ENCODE peak calls at places on chromosomes 13 and 19, in nine cellular contexts. One of them, this sample, is unnamed.

GRCh38 chr19:35782589-35782988 is 7.2 kb downstream of the ARHGAP33 start:
- DNase-seq in stimulated activated CD4-positive, alpha-beta T cell treated with anti-CD3 and anti-CD28 coated beads, Interleukin-12 subunit alpha, Interleukin-12 subunit beta, amount 100 ng/mL, for 24 hours: no peak
- DNase-seq in putamen: no peak
- DNase-seq in MCF 10A: no peak
- DNase-seq in NCI-H748 treated with DMSO at 0.1 percent for 48 hours: no peak
- DNase-seq in cardiac fibroblast: no peak
- DNase-seq in EH: no peak
- DNase-seq in heart right ventricle: no peak
- DNase-seq in GM03348: no peak
- DNase-seq in this sample: no peak

GRCh38 chr19:55079400-55080038 is 3.9 kb downstream of the EPS8L1 start:
- DNase-seq in stimulated activated CD4-positive, alpha-beta T cell treated with anti-CD3 and anti-CD28 coated beads, Interleukin-12 subunit alpha, Interleukin-12 subunit beta, amount 100 ng/mL, for 24 hours: no peak
- DNase-seq in putamen: no peak
- DNase-seq in MCF 10A: no peak
- DNase-seq in NCI-H748 treated with DMSO at 0.1 percent for 48 hours: no peak
- DNase-seq in cardiac fibroblast: no peak
- DNase-seq in EH: no peak
- DNase-seq in heart right ventricle: no peak
- DNase-seq in GM03348: no peak
- DNase-seq in this sample: no peak

GRCh38 chr13:89577301-89577700 is 1770.2 kb upstream of the MIR17HG start:
- DNase-seq in stimulated activated CD4-positive, alpha-beta T cell treated with anti-CD3 and anti-CD28 coated beads, Interleukin-12 subunit alpha, Interleukin-12 subunit beta, amount 100 ng/mL, for 24 hours: no peak
- DNase-seq in putamen: no peak
- DNase-seq in MCF 10A: no peak
- DNase-seq in NCI-H748 treated with DMSO at 0.1 percent for 48 hours: no peak
- DNase-seq in cardiac fibroblast: no peak
- DNase-seq in EH: no peak
- DNase-seq in heart right ventricle: no peak
- DNase-seq in GM03348: no peak
- DNase-seq in this sample: no peak

GRCh38 chr19:3132971-3133792 is 2.7 kb upstream of the GNA15 start:
- DNase-seq in stimulated activated CD4-positive, alpha-beta T cell treated with anti-CD3 and anti-CD28 coated beads, Interleukin-12 subunit alpha, Interleukin-12 subunit beta, amount 100 ng/mL, for 24 hours: peak
- DNase-seq in putamen: no peak
- DNase-seq in MCF 10A: no peak
- DNase-seq in NCI-H748 treated with DMSO at 0.1 percent for 48 hours: no peak
- DNase-seq in cardiac fibroblast: no peak
- DNase-seq in EH: peak
- DNase-seq in heart right ventricle: no peak
- DNase-seq in GM03348: peak
- DNase-seq in this sample: no peak

GRCh38 chr13:52862358-52863206 is 14.1 kb upstream of the PCDH8 start:
- DNase-seq in stimulated activated CD4-positive, alpha-beta T cell treated with anti-CD3 and anti-CD28 coated beads, Interleukin-12 subunit alpha, Interleukin-12 subunit beta, amount 100 ng/mL, for 24 hours: no peak
- DNase-seq in putamen: no peak
- DNase-seq in MCF 10A: peak
- DNase-seq in NCI-H748 treated with DMSO at 0.1 percent for 48 hours: peak
- DNase-seq in cardiac fibroblast: no peak
- DNase-seq in EH: peak
- DNase-seq in heart right ventricle: no peak
- DNase-seq in GM03348: peak
- DNase-seq in this sample: peak

GRCh38 chr19:35223856-35224505 is 4.6 kb downstream of the FAM187B start:
- DNase-seq in stimulated activated CD4-positive, alpha-beta T cell treated with anti-CD3 and anti-CD28 coated beads, Interleukin-12 subunit alpha, Interleukin-12 subunit beta, amount 100 ng/mL, for 24 hours: no peak
- DNase-seq in putamen: no peak
- DNase-seq in MCF 10A: no peak
- DNase-seq in NCI-H748 treated with DMSO at 0.1 percent for 48 hours: no peak
- DNase-seq in cardiac fibroblast: no peak
- DNase-seq in EH: peak
- DNase-seq in heart right ventricle: no peak
- DNase-seq in GM03348: peak
- DNase-seq in this sample: no peak

GRCh38 chr13:40672310-40673060 is 6.0 kb upstream of the FOXO1 start:
- DNase-seq in stimulated activated CD4-positive, alpha-beta T cell treated with anti-CD3 and anti-CD28 coated beads, Interleukin-12 subunit alpha, Interleukin-12 subunit beta, amount 100 ng/mL, for 24 hours: no peak
- DNase-seq in putamen: no peak
- DNase-seq in MCF 10A: peak
- DNase-seq in NCI-H748 treated with DMSO at 0.1 percent for 48 hours: peak
- DNase-seq in cardiac fibroblast: peak
- DNase-seq in EH: peak
- DNase-seq in heart right ventricle: no peak
- DNase-seq in GM03348: no peak
- DNase-seq in this sample: peak

GRCh38 chr13:20924758-20925394 is 22.3 kb upstream of the XPO4 start:
- DNase-seq in stimulated activated CD4-positive, alpha-beta T cell treated with anti-CD3 and anti-CD28 coated beads, Interleukin-12 subunit alpha, Interleukin-12 subunit beta, amount 100 ng/mL, for 24 hours: peak
- DNase-seq in putamen: peak
- DNase-seq in MCF 10A: peak
- DNase-seq in NCI-H748 treated with DMSO at 0.1 percent for 48 hours: peak
- DNase-seq in cardiac fibroblast: peak
- DNase-seq in EH: peak
- DNase-seq in heart right ventricle: peak
- DNase-seq in GM03348: peak
- DNase-seq in this sample: peak

GRCh38 chr19:33727331-33728028 is 69.2 kb upstream of the KCTD15 start:
- DNase-seq in stimulated activated CD4-positive, alpha-beta T cell treated with anti-CD3 and anti-CD28 coated beads, Interleukin-12 subunit alpha, Interleukin-12 subunit beta, amount 100 ng/mL, for 24 hours: no peak
- DNase-seq in putamen: no peak
- DNase-seq in MCF 10A: no peak
- DNase-seq in NCI-H748 treated with DMSO at 0.1 percent for 48 hours: no peak
- DNase-seq in cardiac fibroblast: no peak
- DNase-seq in EH: no peak
- DNase-seq in heart right ventricle: no peak
- DNase-seq in GM03348: no peak
- DNase-seq in this sample: no peak

GRCh38 chr13:76455960-76456359 is 430.2 kb downstream of the KCTD12 start:
- DNase-seq in stimulated activated CD4-positive, alpha-beta T cell treated with anti-CD3 and anti-CD28 coated beads, Interleukin-12 subunit alpha, Interleukin-12 subunit beta, amount 100 ng/mL, for 24 hours: no peak
- DNase-seq in putamen: no peak
- DNase-seq in MCF 10A: no peak
- DNase-seq in NCI-H748 treated with DMSO at 0.1 percent for 48 hours: no peak
- DNase-seq in cardiac fibroblast: peak
- DNase-seq in EH: peak
- DNase-seq in heart right ventricle: no peak
- DNase-seq in GM03348: no peak
- DNase-seq in this sample: no peak

GRCh38 chr19:11264452-11265176 is 2.3 kb upstream of the DOCK6 start:
- DNase-seq in stimulated activated CD4-positive, alpha-beta T cell treated with anti-CD3 and anti-CD28 coated beads, Interleukin-12 subunit alpha, Interleukin-12 subunit beta, amount 100 ng/mL, for 24 hours: no peak
- DNase-seq in putamen: no peak
- DNase-seq in MCF 10A: no peak
- DNase-seq in NCI-H748 treated with DMSO at 0.1 percent for 48 hours: no peak
- DNase-seq in cardiac fibroblast: no peak
- DNase-seq in EH: peak
- DNase-seq in heart right ventricle: peak
- DNase-seq in GM03348: no peak
- DNase-seq in this sample: peak

GRCh38 chr19:30066781-30067759 is 125.0 kb downstream of the URI1 start:
- DNase-seq in stimulated activated CD4-positive, alpha-beta T cell treated with anti-CD3 and anti-CD28 coated beads, Interleukin-12 subunit alpha, Interleukin-12 subunit beta, amount 100 ng/mL, for 24 hours: no peak
- DNase-seq in putamen: no peak
- DNase-seq in MCF 10A: no peak
- DNase-seq in NCI-H748 treated with DMSO at 0.1 percent for 48 hours: no peak
- DNase-seq in cardiac fibroblast: no peak
- DNase-seq in EH: no peak
- DNase-seq in heart right ventricle: no peak
- DNase-seq in GM03348: no peak
- DNase-seq in this sample: no peak

GRCh38 chr19:41902594-41902993 is 19.6 kb downstream of the ARHGEF1 start:
- DNase-seq in stimulated activated CD4-positive, alpha-beta T cell treated with anti-CD3 and anti-CD28 coated beads, Interleukin-12 subunit alpha, Interleukin-12 subunit beta, amount 100 ng/mL, for 24 hours: no peak
- DNase-seq in putamen: no peak
- DNase-seq in MCF 10A: no peak
- DNase-seq in NCI-H748 treated with DMSO at 0.1 percent for 48 hours: no peak
- DNase-seq in cardiac fibroblast: no peak
- DNase-seq in EH: no peak
- DNase-seq in heart right ventricle: no peak
- DNase-seq in GM03348: no peak
- DNase-seq in this sample: no peak

GRCh38 chr13:50589651-50590054 is 253.8 kb downstream of the DLEU7 start:
- DNase-seq in stimulated activated CD4-positive, alpha-beta T cell treated with anti-CD3 and anti-CD28 coated beads, Interleukin-12 subunit alpha, Interleukin-12 subunit beta, amount 100 ng/mL, for 24 hours: no peak
- DNase-seq in putamen: no peak
- DNase-seq in MCF 10A: peak
- DNase-seq in NCI-H748 treated with DMSO at 0.1 percent for 48 hours: no peak
- DNase-seq in cardiac fibroblast: peak
- DNase-seq in EH: peak
- DNase-seq in heart right ventricle: no peak
- DNase-seq in GM03348: peak
- DNase-seq in this sample: no peak

GRCh38 chr19:30492581-30492980 is 120.4 kb downstream of the ZNF536 start:
- DNase-seq in stimulated activated CD4-positive, alpha-beta T cell treated with anti-CD3 and anti-CD28 coated beads, Interleukin-12 subunit alpha, Interleukin-12 subunit beta, amount 100 ng/mL, for 24 hours: no peak
- DNase-seq in putamen: no peak
- DNase-seq in MCF 10A: no peak
- DNase-seq in NCI-H748 treated with DMSO at 0.1 percent for 48 hours: peak
- DNase-seq in cardiac fibroblast: no peak
- DNase-seq in EH: no peak
- DNase-seq in heart right ventricle: no peak
- DNase-seq in GM03348: no peak
- DNase-seq in this sample: no peak

GRCh38 chr19:33748231-33748630 is 48.4 kb upstream of the KCTD15 start:
- DNase-seq in stimulated activated CD4-positive, alpha-beta T cell treated with anti-CD3 and anti-CD28 coated beads, Interleukin-12 subunit alpha, Interleukin-12 subunit beta, amount 100 ng/mL, for 24 hours: no peak
- DNase-seq in putamen: no peak
- DNase-seq in MCF 10A: no peak
- DNase-seq in NCI-H748 treated with DMSO at 0.1 percent for 48 hours: no peak
- DNase-seq in cardiac fibroblast: no peak
- DNase-seq in EH: no peak
- DNase-seq in heart right ventricle: no peak
- DNase-seq in GM03348: no peak
- DNase-seq in this sample: no peak

GRCh38 chr13:107743100-107743499 is 472.2 kb downstream of the LIG4 start:
- DNase-seq in stimulated activated CD4-positive, alpha-beta T cell treated with anti-CD3 and anti-CD28 coated beads, Interleukin-12 subunit alpha, Interleukin-12 subunit beta, amount 100 ng/mL, for 24 hours: no peak
- DNase-seq in putamen: no peak
- DNase-seq in MCF 10A: no peak
- DNase-seq in NCI-H748 treated with DMSO at 0.1 percent for 48 hours: no peak
- DNase-seq in cardiac fibroblast: no peak
- DNase-seq in EH: no peak
- DNase-seq in heart right ventricle: no peak
- DNase-seq in GM03348: no peak
- DNase-seq in this sample: no peak

GRCh38 chr13:98143601-98144500 is 957 bp downstream of the FARP1 start:
- DNase-seq in stimulated activated CD4-positive, alpha-beta T cell treated with anti-CD3 and anti-CD28 coated beads, Interleukin-12 subunit alpha, Interleukin-12 subunit beta, amount 100 ng/mL, for 24 hours: no peak
- DNase-seq in putamen: no peak
- DNase-seq in MCF 10A: peak
- DNase-seq in NCI-H748 treated with DMSO at 0.1 percent for 48 hours: no peak
- DNase-seq in cardiac fibroblast: peak
- DNase-seq in EH: peak
- DNase-seq in heart right ventricle: peak
- DNase-seq in GM03348: peak
- DNase-seq in this sample: peak

GRCh38 chr13:31207630-31208549 is 8.1 kb downstream of the B3GLCT start:
- DNase-seq in stimulated activated CD4-positive, alpha-beta T cell treated with anti-CD3 and anti-CD28 coated beads, Interleukin-12 subunit alpha, Interleukin-12 subunit beta, amount 100 ng/mL, for 24 hours: no peak
- DNase-seq in putamen: no peak
- DNase-seq in MCF 10A: no peak
- DNase-seq in NCI-H748 treated with DMSO at 0.1 percent for 48 hours: no peak
- DNase-seq in cardiac fibroblast: peak
- DNase-seq in EH: peak
- DNase-seq in heart right ventricle: peak
- DNase-seq in GM03348: peak
- DNase-seq in this sample: no peak

GRCh38 chr13:64869539-64869938 is 2360.6 kb downstream of the PCDH9 start:
- DNase-seq in stimulated activated CD4-positive, alpha-beta T cell treated with anti-CD3 and anti-CD28 coated beads, Interleukin-12 subunit alpha, Interleukin-12 subunit beta, amount 100 ng/mL, for 24 hours: no peak
- DNase-seq in putamen: no peak
- DNase-seq in MCF 10A: no peak
- DNase-seq in NCI-H748 treated with DMSO at 0.1 percent for 48 hours: no peak
- DNase-seq in cardiac fibroblast: no peak
- DNase-seq in EH: no peak
- DNase-seq in heart right ventricle: no peak
- DNase-seq in GM03348: no peak
- DNase-seq in this sample: no peak

GRCh38 chr13:94073006-94073744 is 406.3 kb downstream of the DCT start:
- DNase-seq in stimulated activated CD4-positive, alpha-beta T cell treated with anti-CD3 and anti-CD28 coated beads, Interleukin-12 subunit alpha, Interleukin-12 subunit beta, amount 100 ng/mL, for 24 hours: no peak
- DNase-seq in putamen: no peak
- DNase-seq in MCF 10A: peak
- DNase-seq in NCI-H748 treated with DMSO at 0.1 percent for 48 hours: peak
- DNase-seq in cardiac fibroblast: peak
- DNase-seq in EH: peak
- DNase-seq in heart right ventricle: no peak
- DNase-seq in GM03348: peak
- DNase-seq in this sample: no peak

GRCh38 chr13:99215466-99215865 is 14.8 kb downstream of the UBAC2 start:
- DNase-seq in stimulated activated CD4-positive, alpha-beta T cell treated with anti-CD3 and anti-CD28 coated beads, Interleukin-12 subunit alpha, Interleukin-12 subunit beta, amount 100 ng/mL, for 24 hours: peak
- DNase-seq in putamen: no peak
- DNase-seq in MCF 10A: no peak
- DNase-seq in NCI-H748 treated with DMSO at 0.1 percent for 48 hours: no peak
- DNase-seq in cardiac fibroblast: no peak
- DNase-seq in EH: no peak
- DNase-seq in heart right ventricle: no peak
- DNase-seq in GM03348: no peak
- DNase-seq in this sample: no peak

GRCh38 chr13:88507909-88508308 is 836.7 kb downstream of the SLITRK5 start:
- DNase-seq in stimulated activated CD4-positive, alpha-beta T cell treated with anti-CD3 and anti-CD28 coated beads, Interleukin-12 subunit alpha, Interleukin-12 subunit beta, amount 100 ng/mL, for 24 hours: no peak
- DNase-seq in putamen: no peak
- DNase-seq in MCF 10A: no peak
- DNase-seq in NCI-H748 treated with DMSO at 0.1 percent for 48 hours: no peak
- DNase-seq in cardiac fibroblast: no peak
- DNase-seq in EH: no peak
- DNase-seq in heart right ventricle: no peak
- DNase-seq in GM03348: no peak
- DNase-seq in this sample: no peak

GRCh38 chr13:65638572-65639168 is 1591.5 kb downstream of the PCDH9 start:
- DNase-seq in stimulated activated CD4-positive, alpha-beta T cell treated with anti-CD3 and anti-CD28 coated beads, Interleukin-12 subunit alpha, Interleukin-12 subunit beta, amount 100 ng/mL, for 24 hours: no peak
- DNase-seq in putamen: no peak
- DNase-seq in MCF 10A: peak
- DNase-seq in NCI-H748 treated with DMSO at 0.1 percent for 48 hours: peak
- DNase-seq in cardiac fibroblast: peak
- DNase-seq in EH: peak
- DNase-seq in heart right ventricle: no peak
- DNase-seq in GM03348: peak
- DNase-seq in this sample: peak

GRCh38 chr13:99303863-99304521 is 3.2 kb downstream of the GPR183 start:
- DNase-seq in stimulated activated CD4-positive, alpha-beta T cell treated with anti-CD3 and anti-CD28 coated beads, Interleukin-12 subunit alpha, Interleukin-12 subunit beta, amount 100 ng/mL, for 24 hours: peak
- DNase-seq in putamen: no peak
- DNase-seq in MCF 10A: no peak
- DNase-seq in NCI-H748 treated with DMSO at 0.1 percent for 48 hours: no peak
- DNase-seq in cardiac fibroblast: no peak
- DNase-seq in EH: no peak
- DNase-seq in heart right ventricle: no peak
- DNase-seq in GM03348: no peak
- DNase-seq in this sample: no peak

GRCh38 chr19:39444598-39445257 is 654 bp upstream of the SUPT5H start:
- DNase-seq in stimulated activated CD4-positive, alpha-beta T cell treated with anti-CD3 and anti-CD28 coated beads, Interleukin-12 subunit alpha, Interleukin-12 subunit beta, amount 100 ng/mL, for 24 hours: no peak
- DNase-seq in putamen: no peak
- DNase-seq in MCF 10A: no peak
- DNase-seq in NCI-H748 treated with DMSO at 0.1 percent for 48 hours: no peak
- DNase-seq in cardiac fibroblast: no peak
- DNase-seq in EH: peak
- DNase-seq in heart right ventricle: no peak
- DNase-seq in GM03348: no peak
- DNase-seq in this sample: peak

GRCh38 chr19:30968210-30968609 is 381.0 kb downstream of the TSHZ3 start:
- DNase-seq in stimulated activated CD4-positive, alpha-beta T cell treated with anti-CD3 and anti-CD28 coated beads, Interleukin-12 subunit alpha, Interleukin-12 subunit beta, amount 100 ng/mL, for 24 hours: no peak
- DNase-seq in putamen: no peak
- DNase-seq in MCF 10A: no peak
- DNase-seq in NCI-H748 treated with DMSO at 0.1 percent for 48 hours: no peak
- DNase-seq in cardiac fibroblast: no peak
- DNase-seq in EH: peak
- DNase-seq in heart right ventricle: no peak
- DNase-seq in GM03348: no peak
- DNase-seq in this sample: no peak

GRCh38 chr13:45695198-45695730 is 6.9 kb upstream of the CBY2 start:
- DNase-seq in stimulated activated CD4-positive, alpha-beta T cell treated with anti-CD3 and anti-CD28 coated beads, Interleukin-12 subunit alpha, Interleukin-12 subunit beta, amount 100 ng/mL, for 24 hours: peak
- DNase-seq in putamen: no peak
- DNase-seq in MCF 10A: no peak
- DNase-seq in NCI-H748 treated with DMSO at 0.1 percent for 48 hours: no peak
- DNase-seq in cardiac fibroblast: no peak
- DNase-seq in EH: no peak
- DNase-seq in heart right ventricle: no peak
- DNase-seq in GM03348: no peak
- DNase-seq in this sample: no peak

GRCh38 chr13:50115695-50116094 is 100.5 kb downstream of the KCNRG start:
- DNase-seq in stimulated activated CD4-positive, alpha-beta T cell treated with anti-CD3 and anti-CD28 coated beads, Interleukin-12 subunit alpha, Interleukin-12 subunit beta, amount 100 ng/mL, for 24 hours: no peak
- DNase-seq in putamen: no peak
- DNase-seq in MCF 10A: no peak
- DNase-seq in NCI-H748 treated with DMSO at 0.1 percent for 48 hours: no peak
- DNase-seq in cardiac fibroblast: no peak
- DNase-seq in EH: no peak
- DNase-seq in heart right ventricle: no peak
- DNase-seq in GM03348: no peak
- DNase-seq in this sample: no peak

GRCh38 chr13:46908511-46908910 is 11.7 kb upstream of the HTR2A start:
- DNase-seq in stimulated activated CD4-positive, alpha-beta T cell treated with anti-CD3 and anti-CD28 coated beads, Interleukin-12 subunit alpha, Interleukin-12 subunit beta, amount 100 ng/mL, for 24 hours: no peak
- DNase-seq in putamen: no peak
- DNase-seq in MCF 10A: no peak
- DNase-seq in NCI-H748 treated with DMSO at 0.1 percent for 48 hours: no peak
- DNase-seq in cardiac fibroblast: peak
- DNase-seq in EH: peak
- DNase-seq in heart right ventricle: no peak
- DNase-seq in GM03348: peak
- DNase-seq in this sample: no peak

GRCh38 chr13:76672422-76672821 is 213.8 kb downstream of the KCTD12 start:
- DNase-seq in stimulated activated CD4-positive, alpha-beta T cell treated with anti-CD3 and anti-CD28 coated beads, Interleukin-12 subunit alpha, Interleukin-12 subunit beta, amount 100 ng/mL, for 24 hours: no peak
- DNase-seq in putamen: no peak
- DNase-seq in MCF 10A: peak
- DNase-seq in NCI-H748 treated with DMSO at 0.1 percent for 48 hours: no peak
- DNase-seq in cardiac fibroblast: peak
- DNase-seq in EH: no peak
- DNase-seq in heart right ventricle: no peak
- DNase-seq in GM03348: no peak
- DNase-seq in this sample: peak

This sample was measured in dermis microvascular lymphatic vessel endothelial cell.